ENCODE peak calls at places on chromosomes 3 and 15, in six cellular contexts. V is fibroblast of lung, J is GM12878, F is GM23248, Z is IMR-90, C is GM23338. H is an unnamed sample.
A peak's percentile ranks its signal among the peaks of the same experiment; 100 is the strongest.

GRCh38 chr15:73382131-73382530 is 13.4 kb upstream of the HCN4 start:
- DNase-seq in Z (no peak), V (no peak), F (no peak), J (no peak), C (no peak), H (no peak)

GRCh38 chr3:46293035-46293724 is 50.9 kb downstream of the CCR3 start:
- DNase-seq in Z (no peak), C (peak; percentile 21), J (no peak), F (no peak), V (no peak), H (no peak)

GRCh38 chr3:110533089-110533488 is 538.5 kb upstream of the NECTIN3 start:
- DNase-seq in J (no peak), Z (peak; percentile 78), F (peak; percentile 48), C (no peak), V (peak; percentile 77), H (no peak)

GRCh38 chr3:48369685-48370329 is 2.2 kb upstream of the FBXW12 start:
- DNase-seq in J (no peak), F (no peak), C (peak; percentile 32), V (no peak), Z (no peak), H (no peak)

GRCh38 chr3:21390856-21391255 is 360.2 kb downstream of the ZNF385D start:
- DNase-seq in J (no peak), Z (no peak), V (no peak), F (peak; percentile 58), C (peak; percentile 3), H (no peak)

GRCh38 chr3:113626513-113627371 is 69.7 kb downstream of the USF3 start:
- DNase-seq in F (peak; percentile 72), Z (peak; percentile 58), V (peak; percentile 74), J (no peak), C (peak; percentile 91), H (peak; percentile 87)

GRCh38 chr3:32481791-32482631 is 20.6 kb downstream of the CMTM6 start:
- DNase-seq in J (no peak), F (no peak), C (no peak), V (no peak), Z (no peak), H (no peak)

GRCh38 chr15:97026781-97027180 is 696.3 kb downstream of the NR2F2 start:
- DNase-seq in J (no peak), F (no peak), C (no peak), V (no peak), Z (no peak), H (no peak)

GRCh38 chr3:120498947-120499346 is 48.2 kb upstream of the FSTL1 start:
- DNase-seq in J (no peak), Z (peak; percentile 99), F (peak; percentile 96), C (peak; percentile 83), V (peak; percentile 95), H (no peak)

GRCh38 chr3:3177861-3178497 is 1.5 kb downstream of the CRBN start:
- DNase-seq in J (no peak), C (no peak), Z (peak; percentile 12), V (no peak), F (peak; percentile 80), H (no peak)

GRCh38 chr3:185363662-185364203 is 797 bp downstream of the MAP3K13 start:
- DNase-seq in J (no peak), V (no peak), Z (no peak), C (no peak), F (no peak), H (no peak)

GRCh38 chr3:55162031-55162784 is 234.3 kb upstream of the LRTM1 start:
- DNase-seq in C (no peak), F (peak; percentile 74), J (peak; percentile 19), V (peak; percentile 68), Z (peak; percentile 82), H (no peak)

GRCh38 chr3:129418041-129418973 is 10.1 kb downstream of the EFCAB12 start:
- DNase-seq in Z (no peak), C (no peak), F (no peak), V (no peak), J (no peak), H (no peak)

GRCh38 chr3:155766206-155766605 is 21.3 kb upstream of the PLCH1 start:
- DNase-seq in J (no peak), F (peak; percentile 26), C (no peak), Z (peak; percentile 73), V (peak; percentile 75), H (no peak)

GRCh38 chr3:123524987-123525386 is 59.9 kb downstream of the HACD2 start:
- DNase-seq in C (no peak), J (no peak), V (peak; percentile 6), F (no peak), Z (no peak), H (no peak)

GRCh38 chr3:194928831-194929594 is 243.3 kb downstream of the FAM43A start:
- DNase-seq in Z (no peak), J (no peak), C (peak; percentile 91), F (no peak), V (no peak), H (no peak)

GRCh38 chr3:171225698-171226097 is 199.2 kb upstream of the SLC2A2 start:
- DNase-seq in F (peak; percentile 6), C (no peak), V (peak; percentile 66), J (no peak), Z (peak; percentile 5), H (no peak)

GRCh38 chr3:108118038-108118727 is 27.4 kb upstream of the CD47 start:
- DNase-seq in V (no peak), Z (peak; percentile 51), C (no peak), J (no peak), F (peak; percentile 35), H (no peak)

GRCh38 chr3:127722104-127722784 is 49.5 kb downstream of the ABTB1 start:
- DNase-seq in Z (no peak), F (no peak), C (peak; percentile 33), V (no peak), J (no peak), H (no peak)

GRCh38 chr3:59780209-59780608 is 730.4 kb upstream of the CFAP20DC start:
- DNase-seq in V (no peak), Z (no peak), J (no peak), C (no peak), F (no peak), H (no peak)

GRCh38 chr3:25284249-25284648 is 143.8 kb upstream of the RARB start:
- DNase-seq in J (no peak), V (no peak), Z (no peak), F (no peak), C (no peak), H (no peak)

GRCh38 chr3:62318752-62319569 is 54.4 kb downstream of the FEZF2 start:
- DNase-seq in F (peak; percentile 98), C (peak; percentile 95), J (no peak), Z (peak; percentile 79), V (peak; percentile 86), H (no peak)

GRCh38 chr3:106425021-106425420 is 556.2 kb upstream of the CBLB start:
- DNase-seq in V (peak; percentile 89), J (no peak), F (peak; percentile 57), Z (peak; percentile 81), C (no peak), H (no peak)

GRCh38 chr15:34334676-34335075 is 2.9 kb downstream of the SLC12A6 start:
- DNase-seq in J (no peak), C (no peak), Z (no peak), V (no peak), F (no peak), H (no peak)

GRCh38 chr3:197270558-197271317 is 27.7 kb downstream of the DLG1 start:
- DNase-seq in J (no peak), V (no peak), F (no peak), C (no peak), Z (peak; percentile 29), H (no peak)

GRCh38 chr3:129577925-129578742 is 28.3 kb downstream of the PLXND1 start:
- DNase-seq in V (no peak), C (no peak), J (no peak), F (no peak), Z (no peak), H (peak; percentile 77)

GRCh38 chr3:58013973-58014649 is 5.9 kb downstream of the FLNB start:
- DNase-seq in V (peak; percentile 86), Z (peak; percentile 90), F (peak; percentile 98), C (no peak), J (no peak), H (no peak)

GRCh38 chr3:174377096-174377495 is 482.0 kb upstream of the NAALADL2 start:
- DNase-seq in Z (no peak), J (no peak), C (no peak), V (no peak), F (no peak), H (no peak)
- H3K4me2 ChIP-seq in Z (no peak overlapping the region), J (no peak overlapping the region), C (no peak overlapping the region), V (no peak overlapping the region), F (no peak overlapping the region), H (no peak overlapping the region)

DNA sequence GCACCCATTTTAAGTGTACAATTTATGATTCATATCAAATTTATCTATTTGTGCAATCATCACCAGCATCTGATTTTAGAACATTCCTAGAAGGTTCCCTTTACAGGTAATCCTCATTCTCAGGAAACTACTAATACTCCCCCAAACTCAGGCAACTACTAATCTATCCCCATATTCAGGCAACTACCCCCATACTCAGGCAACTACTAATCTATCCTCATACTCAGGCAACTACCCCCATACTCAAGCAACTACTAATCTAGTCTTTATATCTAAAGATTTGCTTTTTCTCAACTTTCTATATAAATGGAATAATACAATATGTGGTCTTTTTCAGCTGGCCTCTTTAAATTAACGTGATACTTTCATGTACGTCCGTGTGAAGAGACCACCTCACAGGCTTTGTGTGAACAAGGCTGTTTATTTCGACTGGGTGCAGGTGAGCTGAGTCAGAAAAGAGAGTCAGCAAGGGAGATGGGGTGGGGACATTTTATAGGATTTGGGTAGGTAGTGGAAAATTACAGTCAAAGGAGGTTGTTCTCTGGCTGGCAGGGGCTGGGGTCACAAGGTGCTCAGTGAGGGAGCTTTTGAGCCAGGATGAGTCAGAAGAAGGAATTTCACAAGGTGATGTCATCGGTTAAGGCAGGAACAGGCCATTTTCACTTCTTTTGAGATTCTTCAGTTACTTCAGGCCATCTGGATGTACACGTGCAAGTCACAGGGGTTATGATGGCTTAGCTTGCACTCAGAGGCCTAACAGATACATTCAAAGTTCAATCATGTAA is 1444.5 kb upstream of the CADM2 start:
- DNase-seq in J (no peak), F (no peak), Z (no peak), V (no peak), C (peak; percentile 65), H (no peak)
- H2AFZ ChIP-seq in J (no peak overlapping the region), F (no peak overlapping the region), Z (no peak overlapping the region), V (no peak overlapping the region), C (no peak overlapping the region), H (no peak overlapping the region)

DNA sequence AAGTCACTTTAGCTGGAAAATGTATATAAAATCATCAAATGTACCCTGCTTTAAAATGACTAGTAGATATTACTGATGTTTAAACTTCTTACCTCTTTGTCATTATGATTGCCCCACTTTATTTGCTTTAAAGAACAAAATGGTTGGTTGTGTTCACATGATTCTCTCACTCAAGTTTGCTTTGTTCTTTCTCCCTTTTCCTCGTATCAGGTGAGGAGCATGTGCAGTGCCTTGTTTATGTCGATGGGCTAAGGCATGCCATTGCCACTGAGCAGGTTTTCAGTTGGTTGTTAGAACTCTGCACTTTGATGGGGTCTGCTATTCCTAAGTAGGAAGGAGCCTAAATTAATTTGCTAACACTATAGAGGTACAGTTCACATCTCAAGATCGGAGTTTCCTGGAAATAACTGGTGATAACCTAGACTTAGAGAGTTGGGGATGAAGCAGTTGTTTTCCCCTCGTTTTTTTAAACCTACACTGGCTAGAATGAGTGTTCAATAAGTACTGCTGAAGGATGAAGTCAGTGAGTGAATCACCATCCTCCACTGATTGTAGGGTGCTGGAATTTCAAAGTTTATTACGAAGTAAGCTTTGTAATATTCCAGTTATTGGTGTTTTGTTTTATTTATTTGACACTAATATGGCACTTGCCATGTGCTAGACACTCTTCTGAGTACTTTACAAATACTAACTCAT is 5.5 kb downstream of the MAP2K5 start:
- DNase-seq in V (peak; percentile 52), J (no peak), F (peak; percentile 84), C (no peak), Z (peak; percentile 73), H (no peak)
- H3K4me2 ChIP-seq in V (peak overlapping the region; percentile 44), J (no peak overlapping the region), F (peak overlapping the region; percentile 52), C (peak overlapping the region; percentile 50), Z (peak overlapping the region; percentile 73), H (peak overlapping the region; percentile 94)

GRCh38 chr15:25784141-25784540 is 79.0 kb downstream of the ATP10A start:
- DNase-seq in J (no peak), F (peak; percentile 61), Z (peak; percentile 25), V (no peak), C (no peak), H (no peak)
- H2AFZ ChIP-seq in J (no peak overlapping the region), F (no peak overlapping the region), Z (peak overlapping the region; percentile 48), V (no peak overlapping the region), C (peak overlapping the region; percentile 52), H (no peak overlapping the region)